ENCODE peak calls at places on chromosomes 16 and 17, in four cellular contexts. V is A549, J is heart right ventricle, W is tibial artery. N is an unnamed sample. For H3K4me1, the result is how much of the 10 kb centered on the place peaks cover.

GRCh38 chr16:14562691-14563491 is 67.2 kb downstream of the PARN start:
- DNase-seq in V (peak), J (peak), W (peak), N (no peak)

GRCh38 chr17:82943339-82943738 is 103.5 kb upstream of the ZNF750 start:
- DNase-seq in V (no peak), J (no peak), W (no peak), N (no peak)

GRCh38 chr17:77677210-77677609 is 281.3 kb upstream of the TNRC6C start:
- DNase-seq in V (no peak), J (peak), W (no peak), N (no peak)

GRCh38 chr16:80718480-80719220 is 85.7 kb downstream of the CDYL2 start:
- DNase-seq in V (no peak), J (no peak), W (no peak), N (no peak)

GRCh38 chr16:55470533-55471371 is 8.2 kb upstream of the MMP2 start:
- DNase-seq in V (no peak), J (no peak), W (no peak), N (no peak)

GRCh38 chr16:27511657-27512056 is 38.1 kb downstream of the GTF3C1 start:
- DNase-seq in V (no peak), J (peak), W (no peak), N (no peak)

GRCh38 chr16:1159973-1160772 is 7.3 kb downstream of the CACNA1H start:
- DNase-seq in V (no peak), J (peak), W (peak), N (peak)

GRCh38 chr17:15351487-15351840 is 10.1 kb upstream of the TEKT3 start:
- DNase-seq in V (no peak), J (no peak), W (no peak), N (no peak)

GRCh38 chr17:35460354-35460851 is 11.8 kb upstream of the SLFN13 start:
- DNase-seq in V (peak), J (peak), W (no peak), N (peak)

DNA sequence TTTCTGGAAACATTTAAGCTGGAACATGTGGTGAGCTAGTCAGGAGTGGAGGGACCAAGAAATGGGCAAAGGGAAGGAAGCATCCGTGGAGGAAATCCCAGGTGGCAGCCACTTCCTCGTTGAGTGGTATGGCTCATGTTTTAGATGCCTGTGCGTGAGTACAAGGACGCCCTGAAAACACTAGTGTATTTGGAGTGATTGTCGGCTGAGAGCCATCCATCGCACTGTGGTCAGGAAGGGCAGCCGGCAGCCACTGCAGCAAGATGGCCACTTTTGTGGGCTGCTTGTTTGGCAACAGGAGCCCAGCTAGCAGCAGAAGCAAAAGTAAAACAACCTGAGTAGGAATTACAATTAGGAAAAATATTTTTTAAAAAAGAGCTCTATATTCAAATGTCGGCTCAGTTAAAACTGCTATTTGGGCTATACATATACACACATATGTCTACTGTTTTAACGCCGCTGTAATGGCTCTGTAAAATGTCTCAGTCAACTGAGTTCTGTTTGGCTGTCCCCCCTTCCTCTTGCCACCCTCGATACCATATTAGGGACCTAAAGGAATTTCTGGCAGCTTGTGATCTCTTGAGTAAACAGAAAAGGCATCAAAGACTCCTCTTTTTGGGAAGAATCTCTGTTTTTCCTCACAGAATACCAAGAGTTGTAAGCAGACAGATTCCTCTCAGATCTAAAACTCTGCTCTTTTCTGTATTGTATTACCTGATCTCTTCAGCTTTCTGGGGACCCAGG is 39.2 kb downstream of the BRD7 start:
- DNase-seq in V (no peak), J (no peak), W (no peak), N (no peak)
- H3K4me1 ChIP-seq in V (under half), J (under half), W (under half), N (under half)

GRCh38 chr16:75456971-75457370 is 7.5 kb downstream of the TMEM170A start:
- DNase-seq in V (no peak), J (no peak), W (no peak), N (no peak)

GRCh38 chr16:75458439-75458838 is 6.0 kb downstream of the TMEM170A start:
- DNase-seq in V (no peak), J (no peak), W (no peak), N (no peak)

GRCh38 chr16:75459691-75460090 is 4.8 kb downstream of the TMEM170A start:
- DNase-seq in V (no peak), J (no peak), W (no peak), N (no peak)

GRCh38 chr16:75457485-75458021 is 6.9 kb downstream of the TMEM170A start:
- DNase-seq in V (no peak), J (no peak), W (no peak), N (no peak)

GRCh38 chr16:75458029-75458428 is 6.5 kb downstream of the TMEM170A start:
- DNase-seq in V (no peak), J (no peak), W (no peak), N (no peak)
- H3K4me1 ChIP-seq in V (under half), J (under half), W (under half), N (under half)

GRCh38 chr16:87458424-87458915 is 34.4 kb downstream of the ZCCHC14 start:
- DNase-seq in V (no peak), J (no peak), W (no peak), N (no peak)

GRCh38 chr16:87459027-87459426 is 33.8 kb downstream of the ZCCHC14 start:
- DNase-seq in V (no peak), J (no peak), W (no peak), N (no peak)

GRCh38 chr16:87461466-87461975 is 31.3 kb downstream of the ZCCHC14 start:
- DNase-seq in V (peak), J (peak), W (peak), N (peak)

GRCh38 chr16:87459833-87460232 is 33.0 kb downstream of the ZCCHC14 start:
- DNase-seq in V (no peak), J (no peak), W (no peak), N (no peak)

DNA sequence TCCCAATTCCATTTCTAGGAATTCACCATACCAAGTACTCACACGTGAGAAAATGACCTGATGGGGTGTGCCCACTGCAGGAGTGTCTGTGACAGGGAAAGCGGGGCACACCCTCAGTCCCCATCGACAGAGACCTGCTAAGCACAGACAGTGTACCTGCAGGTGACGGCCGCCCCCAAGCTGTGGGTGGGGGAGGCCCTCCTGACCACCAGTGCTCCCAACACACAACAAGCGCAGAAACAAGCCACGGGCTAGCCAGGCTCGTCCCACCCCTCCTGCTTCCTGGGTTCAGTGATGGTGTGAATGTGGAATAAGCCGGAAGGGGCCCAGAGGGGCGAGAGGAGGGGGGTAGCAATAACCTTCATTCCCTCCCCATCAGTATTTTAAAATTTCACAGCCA is 31.9 kb downstream of the ZCCHC14 start:
- DNase-seq in V (no peak), J (no peak), W (no peak), N (no peak)
- H3K4me1 ChIP-seq in V (under half), J (half or more), W (half or more), N (under half)

GRCh38 chr17:57552114-57552601 is 192.9 kb downstream of the CCDC182 start:
- DNase-seq in V (no peak), J (peak), W (no peak), N (peak)
- H3K4me1 ChIP-seq in V (under half), J (under half), W (under half), N (under half)

DNA sequence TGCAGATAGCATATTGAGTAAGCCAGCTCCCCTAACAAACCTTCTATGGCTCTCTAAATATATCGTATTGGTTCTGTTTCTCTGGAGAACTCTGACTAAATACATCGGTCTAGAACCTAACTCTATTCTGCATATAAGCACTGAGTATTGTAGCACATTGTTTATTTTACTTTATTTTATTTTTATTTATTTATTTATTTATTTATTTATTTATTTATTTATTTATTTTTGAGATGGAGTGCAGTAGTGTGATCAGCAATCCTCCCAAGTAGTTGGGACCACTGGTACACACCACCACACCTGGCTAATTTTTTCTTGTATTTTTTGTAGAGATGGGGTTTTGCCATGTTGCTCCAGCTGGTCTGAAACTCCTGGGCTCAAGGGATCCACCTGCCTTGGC is 28.9 kb upstream of the HELZ start:
- DNase-seq in V (no peak), J (no peak), W (no peak), N (no peak)
- H3K4me1 ChIP-seq in V (under half), J (under half), W (under half), N (under half)

DNA sequence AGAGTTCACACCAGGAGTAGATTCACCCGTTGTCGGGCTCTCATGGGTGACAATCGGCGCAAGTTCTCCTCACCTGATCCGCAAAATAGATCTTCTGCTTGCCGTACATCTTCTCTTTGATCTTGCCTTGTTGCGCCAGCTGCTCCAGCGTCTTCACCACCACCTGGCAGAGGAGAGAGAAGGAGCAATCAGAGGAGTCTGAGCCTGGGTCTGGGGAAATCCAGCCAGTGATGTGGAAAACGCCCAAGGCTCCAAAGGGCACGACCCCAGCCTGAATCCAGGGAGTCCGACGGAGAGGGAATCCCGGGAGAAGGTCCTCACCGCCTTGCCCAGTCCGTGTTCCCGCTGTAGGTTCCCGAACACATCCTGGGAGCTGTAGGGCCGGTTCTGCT is 393 bp downstream of the PSMC3IP start:
- DNase-seq in V (peak), J (no peak), W (no peak), N (no peak)
- H3K4me1 ChIP-seq in V (under half), J (under half), W (under half), N (under half)

GRCh38 chr17:49819651-49820050 is 28.2 kb downstream of the TAC4 start:
- DNase-seq in V (no peak), J (no peak), W (no peak), N (no peak)
- H3K4me1 ChIP-seq in V (under half), J (half or more), W (under half), N (under half)

N was measured in uterus.